ENCODE peak calls at places on chromosome 12, in ten cellular contexts. P is thyroid gland, N is stomach, W is NB4, A is coronary artery, H is heart left ventricle, S is PC-3, V is fibroblast of villous mesenchyme, D is foreskin keratinocyte, J is right lobe of liver. Y is an unnamed sample.

GRCh38 chr12:120093592-120094355 is 22.8 kb downstream of the RAB35 start:
- DNase-seq in P (no peak), S (no peak), W (peak), A (no peak), N (no peak), D (no peak), J (no peak), H (peak), V (peak), Y (peak)

GRCh38 chr12:53867216-53868012 is 71.2 kb upstream of the HOXC13 start:
- DNase-seq in A (no peak), H (no peak), N (no peak), V (no peak), P (no peak), S (peak), W (no peak), D (peak), J (no peak), Y (no peak)

GRCh38 chr12:14239350-14239934 is 126.0 kb upstream of the ATF7IP start:
- DNase-seq in N (no peak), D (peak), A (no peak), V (peak), P (no peak), W (peak), J (peak), H (peak), S (peak), Y (peak)

GRCh38 chr12:83474369-83474768 is 787.7 kb downstream of the TMTC2 start:
- DNase-seq in A (no peak), N (no peak), J (no peak), H (no peak), S (no peak), D (no peak), W (no peak), V (no peak), P (no peak), Y (no peak)

GRCh38 chr12:42482086-42482819 is 107.3 kb downstream of the PRICKLE1 start:
- DNase-seq in V (peak), A (no peak), W (no peak), P (peak), S (peak), H (peak), N (peak), J (no peak), D (no peak), Y (no peak)

GRCh38 chr12:11840350-11840749 is 190.9 kb downstream of the ETV6 start:
- DNase-seq in S (no peak), N (no peak), P (no peak), H (no peak), W (no peak), J (no peak), V (peak), D (no peak), A (no peak), Y (no peak)

GRCh38 chr12:30979371-30980259 is 53.1 kb downstream of the TSPAN11 start:
- DNase-seq in H (no peak), N (no peak), S (no peak), J (no peak), A (no peak), W (no peak), V (no peak), D (no peak), P (no peak), Y (no peak)

GRCh38 chr12:111412007-111412829 is 6.5 kb downstream of the SH2B3 start:
- DNase-seq in H (peak), N (no peak), D (no peak), W (peak), V (no peak), S (no peak), A (no peak), J (no peak), P (peak), Y (no peak)

GRCh38 chr12:49253033-49253623 is 11.8 kb upstream of the TUBA1C start:
- DNase-seq in S (no peak), A (no peak), P (no peak), J (no peak), W (no peak), N (no peak), H (no peak), D (peak), V (no peak), Y (no peak)

GRCh38 chr12:56297400-56297799 is 2.7 kb downstream of the CS start:
- DNase-seq in A (no peak), W (no peak), V (no peak), P (no peak), D (no peak), S (peak), N (no peak), H (no peak), J (no peak), Y (no peak)

GRCh38 chr12:44835641-44836379 is 40.3 kb downstream of the NELL2 start:
- DNase-seq in P (no peak), V (no peak), D (peak), H (no peak), W (no peak), J (no peak), A (no peak), N (no peak), S (no peak), Y (no peak)

GRCh38 chr12:46372852-46373302 is 304 bp upstream of the SLC38A2 start:
- DNase-seq in V (no peak), W (no peak), P (no peak), D (no peak), A (peak), N (no peak), H (no peak), J (no peak), S (no peak), Y (peak)

GRCh38 chr12:62215506-62215905 is 44.7 kb upstream of the USP15 start:
- DNase-seq in P (no peak), A (no peak), J (no peak), H (no peak), N (no peak), D (peak), S (peak), V (peak), W (peak), Y (no peak)

GRCh38 chr12:101697197-101697929 is at the start of gene CHPT1:
- DNase-seq in D (no peak), J (peak), P (peak), A (peak), H (peak), W (peak), V (peak), N (peak), S (peak), Y (peak)

GRCh38 chr12:132404956-132405741 is 75.8 kb upstream of the GALNT9 start:
- DNase-seq in A (no peak), W (no peak), P (no peak), H (peak), S (no peak), J (no peak), N (no peak), V (no peak), D (no peak), Y (no peak)

GRCh38 chr12:53057816-53058500 is 8.1 kb downstream of the TNS2 start:
- DNase-seq in H (peak), W (no peak), P (no peak), D (no peak), S (no peak), N (peak), V (no peak), A (peak), J (no peak), Y (no peak)

GRCh38 chr12:128661216-128661550 is 162.6 kb downstream of the SLC15A4 start:
- DNase-seq in D (no peak), A (no peak), V (no peak), J (no peak), W (no peak), N (no peak), S (no peak), H (no peak), P (no peak), Y (no peak)

GRCh38 chr12:89417246-89417977 is 65.1 kb upstream of the DUSP6 start:
- DNase-seq in A (no peak), H (no peak), S (peak), N (no peak), W (peak), J (no peak), D (peak), P (no peak), V (peak), Y (no peak)

GRCh38 chr12:71636704-71637115 is 26.9 kb downstream of the ZFC3H1 start:
- DNase-seq in V (peak), H (no peak), N (no peak), J (no peak), P (no peak), S (peak), W (peak), D (peak), A (no peak), Y (peak)

GRCh38 chr12:70853326-70853725 is 67.2 kb downstream of the PTPRR start:
- DNase-seq in D (no peak), J (no peak), A (no peak), V (peak), H (no peak), S (no peak), N (no peak), W (peak), P (no peak), Y (no peak)

GRCh38 chr12:126547905-126548304 is 1482.7 kb downstream of the AACS start:
- DNase-seq in A (no peak), P (no peak), W (no peak), D (no peak), S (no peak), V (peak), N (no peak), J (no peak), H (no peak), Y (no peak)

GRCh38 chr12:78359530-78359929 is 505.0 kb upstream of the SYT1 start:
- DNase-seq in P (no peak), A (no peak), S (no peak), H (no peak), V (peak), N (no peak), J (no peak), W (no peak), D (no peak), Y (no peak)

GRCh38 chr12:78293039-78293686 is 462.5 kb downstream of the NAV3 start:
- DNase-seq in D (peak), P (no peak), V (peak), A (no peak), S (peak), W (no peak), N (no peak), H (no peak), J (no peak), Y (no peak)

GRCh38 chr12:56299308-56299852 is 750 bp downstream of the CS start:
- DNase-seq in H (no peak), V (peak), N (no peak), P (peak), A (no peak), S (peak), J (no peak), W (peak), D (peak), Y (no peak)

GRCh38 chr12:2064078-2064507 is 11.3 kb downstream of the CACNA1C start:
- DNase-seq in N (no peak), A (no peak), H (no peak), J (no peak), D (peak), V (peak), W (peak), P (no peak), S (no peak), Y (peak)

GRCh38 chr12:116804051-116804450 is 65.9 kb downstream of the RNFT2 start:
- DNase-seq in P (no peak), V (no peak), A (no peak), W (no peak), D (no peak), N (no peak), H (no peak), J (no peak), S (no peak), Y (no peak)

GRCh38 chr12:60266381-60266852 is 670.6 kb downstream of the SLC16A7 start:
- DNase-seq in J (no peak), D (no peak), H (no peak), A (no peak), P (no peak), S (peak), V (peak), W (no peak), N (no peak), Y (no peak)

GRCh38 chr12:94140556-94140955 is 7.8 kb upstream of the PLXNC1 start:
- DNase-seq in V (peak), A (no peak), D (no peak), H (no peak), P (peak), W (peak), N (peak), S (peak), J (peak), Y (peak)

GRCh38 chr12:108779998-108780688 is 48.8 kb upstream of the CORO1C start:
- DNase-seq in J (no peak), D (no peak), S (no peak), H (no peak), W (no peak), N (no peak), A (no peak), V (peak), P (no peak), Y (no peak)

GRCh38 chr12:104506691-104507401 is 50.1 kb downstream of the CHST11 start:
- DNase-seq in J (no peak), D (no peak), S (no peak), W (no peak), N (no peak), H (peak), V (no peak), A (no peak), P (peak), Y (no peak)

GRCh38 chr12:111193511-111193910 is 175.4 kb downstream of the PHETA1 start:
- DNase-seq in N (no peak), H (no peak), V (no peak), W (no peak), D (no peak), S (no peak), A (no peak), P (no peak), J (no peak), Y (no peak)

GRCh38 chr12:104182144-104182543 is 33.4 kb upstream of the TXNRD1 start:
- DNase-seq in V (peak), A (peak), W (no peak), P (peak), H (peak), S (peak), D (peak), N (peak), J (peak), Y (no peak)

GRCh38 chr12:49160415-49160814 is 28.5 kb downstream of the TUBA1A start:
- DNase-seq in H (no peak), J (no peak), V (no peak), N (no peak), A (no peak), P (no peak), S (no peak), W (peak), D (no peak), Y (no peak)

GRCh38 chr12:102427542-102427923 is 52.8 kb downstream of the IGF1 start:
- DNase-seq in D (no peak), H (peak), J (peak), S (no peak), N (no peak), V (no peak), A (no peak), W (no peak), P (peak), Y (no peak)

GRCh38 chr12:22234561-22234960 is 99.9 kb downstream of the ST8SIA1 start:
- DNase-seq in D (peak), J (no peak), A (no peak), V (peak), S (no peak), P (no peak), W (no peak), N (no peak), H (peak), Y (no peak)

GRCh38 chr12:52119398-52120254 is 40.1 kb downstream of the SMIM41 start:
- DNase-seq in H (no peak), V (peak), D (peak), S (peak), N (peak), A (no peak), W (peak), P (peak), J (peak), Y (peak)

DNA sequence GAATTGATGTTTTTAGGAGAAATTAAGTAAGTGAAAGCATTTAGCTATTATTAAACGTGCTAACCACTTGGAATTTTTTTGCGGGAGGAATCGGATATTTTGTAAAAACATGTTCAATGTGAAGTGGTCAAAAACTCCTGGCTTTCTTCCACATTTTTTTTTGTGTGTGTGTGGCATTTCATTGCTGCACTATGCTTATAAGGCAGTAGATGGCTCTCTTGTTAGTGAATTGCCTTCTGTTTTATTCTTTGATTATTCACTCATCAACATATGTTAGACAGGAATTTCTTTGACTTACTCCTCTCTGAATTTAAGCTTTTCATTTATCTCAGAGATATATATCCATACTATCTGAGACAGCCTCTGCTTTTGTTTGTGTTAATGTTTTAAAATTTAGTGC is 71.3 kb downstream of the DERA start:
- DNase-seq in D (peak), W (peak), J (no peak), N (no peak), H (no peak), S (peak), P (no peak), A (no peak), V (peak), Y (no peak)
- TF ChIP-seq CTCF in D (peak), W (peak), J (peak), N (no peak), H (peak), S (peak), P (no peak), A (no peak), V (peak), Y (peak)

GRCh38 chr12:122160761-122161160 is 13.3 kb downstream of the IL31 start:
- DNase-seq in A (no peak), W (no peak), P (no peak), V (no peak), J (no peak), H (no peak), D (no peak), S (no peak), N (no peak), Y (no peak)

GRCh38 chr12:122161682-122162081 is 12.3 kb downstream of the IL31 start:
- DNase-seq in A (no peak), H (no peak), J (no peak), W (no peak), P (no peak), V (no peak), N (no peak), S (no peak), D (no peak), Y (no peak)

GRCh38 chr12:122162976-122163375 is 11.0 kb downstream of the IL31 start:
- DNase-seq in A (no peak), S (no peak), J (no peak), N (no peak), V (no peak), W (no peak), H (no peak), P (no peak), D (no peak), Y (no peak)

GRCh38 chr12:122158700-122159285 is 15.2 kb downstream of the IL31 start:
- DNase-seq in H (no peak), D (peak), A (no peak), J (no peak), S (no peak), N (no peak), V (no peak), W (no peak), P (no peak), Y (no peak)

DNA sequence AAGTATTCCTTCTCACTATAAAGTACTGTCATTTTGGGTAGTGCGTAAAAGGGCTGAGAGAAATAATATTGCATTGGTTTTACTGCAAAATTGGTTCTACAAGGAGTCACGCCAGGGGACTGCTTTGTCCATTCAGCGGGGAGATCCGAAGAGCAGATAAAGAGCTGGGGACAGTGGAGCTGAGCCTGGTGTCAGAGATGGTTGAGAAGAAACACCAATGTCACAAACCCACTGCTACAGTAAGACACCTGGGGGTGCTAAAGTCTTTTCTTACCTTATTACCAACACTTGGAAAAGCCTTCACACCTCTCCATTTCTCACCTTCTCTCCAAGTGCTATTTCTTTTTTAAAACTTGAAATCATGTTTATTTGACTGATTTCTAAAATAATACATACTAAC is 14.1 kb downstream of the IL31 start:
- DNase-seq in V (no peak), J (no peak), H (no peak), A (no peak), N (no peak), S (no peak), D (no peak), P (no peak), W (no peak), Y (no peak)
- TF ChIP-seq CTCF in V (no peak), J (peak), H (no peak), A (no peak), N (no peak), S (no peak), D (peak), P (no peak), W (peak), Y (peak)

GRCh38 chr12:8589679-8590078 is 23.0 kb downstream of the AICDA start:
- DNase-seq in N (no peak), P (no peak), W (no peak), S (no peak), H (no peak), A (no peak), D (no peak), J (no peak), V (no peak), Y (no peak)

GRCh38 chr12:8594072-8594471 is 18.6 kb downstream of the AICDA start:
- DNase-seq in D (no peak), V (no peak), A (no peak), P (no peak), W (no peak), N (no peak), H (no peak), J (no peak), S (no peak), Y (no peak)

GRCh38 chr12:8593246-8593645 is 19.4 kb downstream of the AICDA start:
- DNase-seq in P (no peak), H (no peak), V (no peak), D (no peak), A (no peak), N (no peak), J (no peak), S (no peak), W (no peak), Y (no peak)

GRCh38 chr12:8590842-8591545 is 21.7 kb downstream of the AICDA start:
- DNase-seq in V (no peak), S (no peak), J (peak), W (peak), H (no peak), P (no peak), D (peak), N (no peak), A (no peak), Y (peak)
- TF ChIP-seq CTCF in V (no peak), S (no peak), J (peak), W (peak), H (no peak), P (no peak), D (no peak), N (no peak), A (no peak), Y (peak)

DNA sequence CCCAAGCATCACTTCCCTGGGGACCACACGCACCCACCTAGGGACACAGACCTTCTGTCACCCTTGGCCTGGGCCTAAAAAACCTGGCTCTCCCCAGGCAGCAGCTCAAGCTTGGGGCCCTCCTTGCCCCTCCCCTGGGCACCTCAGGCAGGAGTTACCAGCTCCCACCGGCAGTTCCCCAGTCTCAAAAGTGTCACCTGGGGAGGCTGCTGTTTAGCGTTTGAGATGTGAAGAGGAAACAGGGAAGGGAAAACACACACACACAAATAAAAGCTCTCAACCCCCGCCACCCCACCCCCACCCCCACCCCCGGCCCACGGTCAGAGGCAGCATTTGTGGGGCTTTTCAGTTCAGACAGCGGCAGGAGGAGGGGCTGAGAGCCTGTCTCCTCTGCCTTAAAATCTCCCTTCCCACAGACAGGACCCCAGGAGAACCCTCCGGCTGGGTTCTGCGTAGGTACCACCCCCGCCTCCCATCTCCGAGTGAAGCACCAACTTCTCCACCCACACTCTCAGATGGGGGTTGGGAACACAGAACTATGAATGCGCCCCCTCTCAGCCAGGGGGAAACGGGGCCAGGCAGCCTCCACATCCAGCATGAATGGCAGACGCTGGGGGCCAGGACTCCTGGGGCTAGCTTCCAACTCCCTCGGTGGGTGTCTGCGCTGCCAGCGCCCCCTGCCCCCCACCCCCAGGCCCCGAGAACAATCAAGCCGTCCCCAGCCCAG is 3.0 kb downstream of the NCOR2 start:
- DNase-seq in A (no peak), N (no peak), P (peak), J (no peak), W (no peak), V (no peak), H (no peak), S (no peak), D (no peak), Y (peak)
- TF ChIP-seq CTCF in A (no peak), N (no peak), P (no peak), J (no peak), W (no peak), V (no peak), H (no peak), S (no peak), D (no peak), Y (no peak)

GRCh38 chr12:81644503-81644902 is 114.6 kb downstream of the PPFIA2 start:
- DNase-seq in V (peak), H (no peak), A (no peak), D (peak), P (no peak), J (no peak), N (no peak), W (peak), S (peak), Y (peak)
- TF ChIP-seq CTCF in V (peak), H (peak), A (no peak), D (peak), P (no peak), J (peak), N (peak), W (no peak), S (peak), Y (peak)